ENCODE peak calls at places on chromosomes 12 and 14, in six cellular contexts. X is K562, V is WTC11, H is HepG2, Y is H1, L is GM12878. D is an unnamed sample.

GRCh38 chr12:20507061-20507460 is 138.7 kb downstream of the PDE3A start:
- DNase-seq in X (no peak), V (no peak), H (no peak), Y (no peak), L (no peak), D (no peak)

GRCh38 chr14:51337520-51337919 is 97.5 kb downstream of the TMX1 start:
- DNase-seq in X (no peak), V (no peak), H (no peak), Y (no peak), L (no peak), D (no peak)

GRCh38 chr12:12983420-12984035 is 16.5 kb downstream of the HEBP1 start:
- DNase-seq in X (peak), V (no peak), H (peak), Y (no peak), L (no peak), D (peak)

GRCh38 chr12:103798586-103798985 is 42.4 kb downstream of the NT5DC3 start:
- DNase-seq in X (no peak), V (no peak), H (no peak), Y (no peak), L (no peak), D (no peak)

GRCh38 chr12:29519585-29520182 is 22.2 kb upstream of the OVCH1 start:
- DNase-seq in X (peak), V (no peak), H (peak), Y (no peak), L (no peak), D (peak)

GRCh38 chr14:58746701-58747100 is 108.9 kb downstream of the DACT1 start:
- DNase-seq in X (no peak), V (no peak), H (no peak), Y (no peak), L (no peak), D (no peak)

GRCh38 chr12:124030510-124030909 is 57.5 kb downstream of the ZNF664 start:
- DNase-seq in X (peak), V (no peak), H (no peak), Y (no peak), L (no peak), D (peak)

GRCh38 chr12:81896771-81897170 is 137.6 kb upstream of the PPFIA2 start:
- DNase-seq in X (no peak), V (peak), H (no peak), Y (no peak), L (no peak), D (peak)

GRCh38 chr14:94673781-94674231 is 61.6 kb downstream of the SERPINA3 start:
- DNase-seq in X (no peak), V (no peak), H (no peak), Y (no peak), L (no peak), D (no peak)

GRCh38 chr12:109153711-109154434 is 37.5 kb downstream of the ACACB start:
- DNase-seq in X (peak), V (peak), H (peak), Y (no peak), L (no peak), D (peak)

GRCh38 chr12:19369691-19370148 is 69.6 kb upstream of the AEBP2 start:
- DNase-seq in X (no peak), V (no peak), H (no peak), Y (no peak), L (no peak), D (no peak)

GRCh38 chr14:24251880-24252288 is 9.5 kb upstream of the TINF2 start:
- DNase-seq in X (no peak), V (no peak), H (no peak), Y (no peak), L (no peak), D (peak)

GRCh38 chr12:113130457-113131135 is 5.0 kb downstream of the RASAL1 start:
- DNase-seq in X (peak), V (peak), H (peak), Y (peak), L (no peak), D (peak)

GRCh38 chr14:25215607-25216006 is 165.7 kb upstream of the STXBP6 start:
- DNase-seq in X (no peak), V (no peak), H (no peak), Y (no peak), L (no peak), D (no peak)

GRCh38 chr12:12990700-12991468 is 9.2 kb downstream of the HEBP1 start:
- DNase-seq in X (no peak), V (peak), H (no peak), Y (no peak), L (no peak), D (no peak)

GRCh38 chr14:94461526-94462218 is 9.1 kb upstream of the SERPINA11 start:
- DNase-seq in X (no peak), V (no peak), H (no peak), Y (no peak), L (no peak), D (no peak)

GRCh38 chr12:94615284-94616216 is 34.8 kb downstream of the TMCC3 start:
- DNase-seq in X (no peak), V (no peak), H (peak), Y (no peak), L (no peak), D (no peak)

GRCh38 chr14:56143025-56143424 is 24.8 kb downstream of the PELI2 start:
- DNase-seq in X (no peak), V (no peak), H (no peak), Y (no peak), L (no peak), D (no peak)

GRCh38 chr12:101941306-101942000 is 64.1 kb downstream of the DRAM1 start:
- DNase-seq in X (no peak), V (no peak), H (no peak), Y (no peak), L (no peak), D (no peak)

GRCh38 chr14:50353126-50353525 is 41.0 kb downstream of the DMAC2L start:
- DNase-seq in X (no peak), V (no peak), H (no peak), Y (no peak), L (no peak), D (no peak)

GRCh38 chr12:89593873-89594272 is 68.0 kb upstream of the POC1B start:
- DNase-seq in X (no peak), V (no peak), H (no peak), Y (no peak), L (no peak), D (no peak)
- TF ChIP-seq CTCF in X (no peak), V (no peak), H (no peak), Y (no peak), L (no peak), D (no peak)

GRCh38 chr14:90111895-90112534 is 50.2 kb downstream of the KCNK13 start:
- DNase-seq in X (no peak), V (no peak), H (peak), Y (no peak), L (no peak), D (no peak)
- TF ChIP-seq CREB1 in X (no peak), V (no peak), H (no peak), Y (no peak), L (no peak), D (no peak)

GRCh38 chr12:3834774-3835173 is 38.4 kb downstream of the PARP11 start:
- DNase-seq in X (no peak), V (no peak), H (peak), Y (no peak), L (no peak), D (no peak)

GRCh38 chr12:3835914-3836313 is 37.3 kb downstream of the PARP11 start:
- DNase-seq in X (no peak), V (no peak), H (no peak), Y (no peak), L (no peak), D (no peak)

GRCh38 chr12:3836641-3837040 is 36.6 kb downstream of the PARP11 start:
- DNase-seq in X (no peak), V (no peak), H (no peak), Y (no peak), L (no peak), D (no peak)

GRCh38 chr12:3832738-3833137 is 40.5 kb downstream of the PARP11 start:
- DNase-seq in X (no peak), V (no peak), H (peak), Y (no peak), L (no peak), D (no peak)

GRCh38 chr12:3833670-3834310 is 39.4 kb downstream of the PARP11 start:
- DNase-seq in X (no peak), V (peak), H (no peak), Y (no peak), L (no peak), D (peak)
- TF ChIP-seq CTCF in X (no peak), V (no peak), H (no peak), Y (peak), L (no peak), D (peak)

DNA sequence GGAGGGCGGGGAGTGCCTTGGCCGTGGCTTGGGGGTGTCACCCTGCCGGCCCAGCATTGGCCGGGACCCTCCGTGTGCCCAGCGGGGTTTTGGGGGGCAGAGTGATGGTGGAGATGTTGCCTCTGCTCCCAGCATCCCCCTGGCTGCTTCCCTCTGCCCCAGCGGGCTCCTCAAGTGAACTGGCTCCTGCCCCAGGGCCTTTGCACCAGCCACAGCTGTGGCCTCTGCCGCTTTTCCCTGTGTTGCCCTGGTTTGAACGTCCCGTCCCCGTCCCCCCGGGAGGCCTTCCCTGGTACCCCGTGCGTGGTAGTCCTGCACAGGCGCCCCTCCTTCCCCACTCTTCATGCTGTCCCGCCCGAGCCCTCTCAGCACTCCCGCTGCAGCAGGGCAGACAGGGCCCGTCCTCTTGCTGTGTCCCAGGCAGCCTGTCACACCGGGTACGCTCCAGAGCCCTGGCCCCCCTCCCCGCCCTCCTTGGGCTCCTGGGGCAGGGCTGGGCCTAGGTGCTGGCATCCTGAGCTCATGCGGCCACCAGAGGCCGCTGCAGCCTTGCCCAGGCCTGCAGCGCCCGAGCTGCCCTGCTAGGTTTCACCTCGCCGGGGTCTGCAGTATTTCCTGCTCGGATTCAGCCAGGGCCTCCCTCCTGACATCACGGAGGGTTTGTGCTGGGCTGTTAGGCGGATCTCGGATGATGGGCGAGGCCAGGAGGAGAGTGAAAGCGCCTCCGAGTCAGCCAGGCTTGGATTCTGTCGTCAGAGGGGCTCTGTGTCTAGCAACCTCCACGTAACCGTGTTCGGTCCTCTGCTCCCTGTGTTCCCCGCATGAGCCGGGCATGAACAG is 9.5 kb downstream of the NOC4L start:
- DNase-seq in X (peak), V (peak), H (peak), Y (peak), L (peak), D (peak)
- TF ChIP-seq CREB1 in X (no peak), V (no peak), H (no peak), Y (peak), L (no peak), D (no peak)

GRCh38 chr12:106790020-106790419 is 15.5 kb downstream of the RIC8B start:
- DNase-seq in X (no peak), V (no peak), H (no peak), Y (no peak), L (no peak), D (no peak)
- TF ChIP-seq CTCF in X (no peak), V (no peak), H (peak), Y (no peak), L (peak), D (peak)

DNA sequence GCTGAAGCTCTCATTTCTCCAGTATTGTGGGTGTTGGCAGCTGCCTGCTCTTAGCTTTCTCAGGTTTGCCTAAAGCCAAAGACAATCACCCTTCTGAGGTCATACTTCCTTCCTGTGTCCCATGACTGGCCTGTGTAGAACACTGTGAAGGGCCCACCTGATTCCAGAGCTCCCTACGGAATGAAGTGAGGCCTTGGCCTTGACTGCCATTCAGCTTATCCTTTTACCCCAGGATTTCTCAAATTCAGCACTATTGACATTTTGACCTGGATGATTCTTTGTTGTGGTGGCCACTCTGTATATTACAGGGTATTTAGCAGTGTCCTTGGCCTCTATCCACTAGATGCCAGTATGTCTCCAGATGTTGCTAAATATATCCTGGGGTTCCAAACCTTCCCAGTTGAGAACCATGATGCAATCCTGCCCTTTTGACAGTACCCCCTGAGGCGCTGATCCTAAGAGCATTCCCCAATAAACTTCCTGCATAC is 112.3 kb upstream of the KRR1 start:
- DNase-seq in X (no peak), V (peak), H (peak), Y (no peak), L (no peak), D (peak)
- TF ChIP-seq CREB1 in X (no peak), V (no peak), H (no peak), Y (no peak), L (no peak), D (no peak)

DNA sequence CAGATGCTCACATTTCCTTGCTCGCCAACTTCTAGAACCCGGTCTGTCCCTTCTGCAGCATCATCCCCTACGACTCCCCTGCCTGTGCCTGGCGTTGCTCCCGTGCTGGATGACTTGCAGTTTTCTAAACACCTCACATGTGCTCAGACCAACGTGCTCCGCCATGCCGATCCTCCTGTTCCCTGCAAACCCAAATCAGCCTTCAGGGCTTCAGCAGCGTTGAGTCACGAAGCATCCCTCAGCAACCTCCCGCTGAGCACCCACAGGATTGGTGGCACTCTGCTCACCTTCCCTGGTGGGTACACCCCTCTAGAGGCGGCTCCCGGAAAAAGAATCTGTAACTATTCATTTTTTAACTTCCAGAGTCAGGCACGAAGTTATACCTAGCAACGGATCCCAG is 2.8 kb upstream of the PIWIL1 start:
- DNase-seq in X (no peak), V (no peak), H (no peak), Y (peak), L (no peak), D (no peak)
- TF ChIP-seq CTCF in X (no peak), V (no peak), H (no peak), Y (peak), L (no peak), D (no peak)

DNA sequence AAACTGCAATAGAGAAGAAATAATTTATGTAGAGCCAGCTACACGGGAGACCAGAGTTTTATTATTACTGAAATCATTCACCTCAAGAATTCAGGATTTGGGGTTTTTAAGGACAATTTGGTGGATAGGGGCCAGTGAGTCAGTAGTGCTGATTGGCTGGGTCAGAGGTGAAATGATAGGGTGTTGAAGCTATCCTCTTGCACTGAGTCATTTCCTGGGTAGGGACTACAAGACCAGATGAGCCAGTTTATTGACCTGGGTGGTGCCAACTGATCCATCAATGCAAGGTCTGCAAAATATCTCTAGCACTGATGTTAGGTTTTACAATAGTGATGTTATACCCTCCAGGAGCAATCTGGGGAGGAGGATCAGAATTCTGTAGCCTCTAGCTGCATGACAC is 486.3 kb downstream of the LRIG3 start:
- DNase-seq in X (no peak), V (no peak), H (no peak), Y (no peak), L (no peak), D (no peak)
- TF ChIP-seq CREB1 in X (no peak), V (no peak), H (no peak), Y (no peak), L (no peak), D (no peak)

GRCh38 chr12:107891967-107892366 is 117.5 kb downstream of the ASCL4 start:
- DNase-seq in X (peak), V (no peak), H (no peak), Y (no peak), L (no peak), D (peak)
- TF ChIP-seq CTCF in X (peak), V (no peak), H (peak), Y (peak), L (peak), D (peak)

GRCh38 chr12:9619411-9620179 is 11.9 kb upstream of the KLRB1 start:
- DNase-seq in X (no peak), V (no peak), H (no peak), Y (no peak), L (no peak), D (no peak)
- TF ChIP-seq CREB1 in X (no peak), V (no peak), H (no peak), Y (no peak), L (no peak), D (no peak)

D was measured in GM23338.